ENCODE peak calls at places on chromosomes 4 and X, in four cellular contexts. L is WTC11, T is NCI-H1092, Z is neural progenitor cell. D is an unnamed sample.
A peak's percentile ranks its signal among the peaks of the same experiment; 100 is the strongest.

GRCh38 chr4:16106956-16107355 is 23.1 kb upstream of the PROM1 start:
- DNase-seq in L (no peak), T (no peak), Z (no peak), D (no peak)

GRCh38 chr4:97548943-97549583 is 594.2 kb downstream of the STPG2 start:
- DNase-seq in Z (no peak), T (no peak), L (no peak), D (no peak)

GRCh38 chrX:47562615-47563243 is 1.7 kb downstream of the ARAF start:
- DNase-seq in Z (peak; percentile 37), L (no peak), T (no peak), D (peak; percentile 73)

GRCh38 chrX:31271615-31272471 is 200.0 kb upstream of the FTHL17 start:
- DNase-seq in L (no peak), Z (peak; percentile 9), T (no peak), D (no peak)

GRCh38 chr4:13399257-13399656 is 84.9 kb downstream of the RAB28 start:
- DNase-seq in Z (no peak), L (no peak), T (no peak), D (no peak)

GRCh38 chrX:26032141-26032917 is 105.8 kb upstream of the MAGEB18 start:
- DNase-seq in L (no peak), T (no peak), Z (no peak), D (no peak)

GRCh38 chr4:12716896-12717295 is 767.2 kb downstream of the RAB28 start:
- DNase-seq in T (no peak), Z (no peak), L (no peak), D (no peak)

GRCh38 chrX:20515841-20516461 is 249.2 kb upstream of the RPS6KA3 start:
- DNase-seq in T (no peak), L (no peak), Z (no peak), D (no peak)

GRCh38 chrX:15564981-15565579 is 35.7 kb downstream of the ACE2 start:
- DNase-seq in T (peak; percentile 52), Z (peak; percentile 70), L (peak; percentile 36), D (peak; percentile 70)

GRCh38 chr4:128061566-128062536 is 739 bp downstream of the LARP1B start:
- DNase-seq in Z (peak; percentile 75), L (peak; percentile 67), T (peak; percentile 55), D (peak; percentile 80)

GRCh38 chrX:38431525-38431924 is 79.1 kb downstream of the OTC start:
- DNase-seq in T (no peak), Z (no peak), L (no peak), D (no peak)

GRCh38 chr4:123034023-123034422 is 111.6 kb upstream of the NUDT6 start:
- DNase-seq in T (no peak), L (no peak), Z (no peak), D (no peak)

GRCh38 chrX:39017062-39017461 is 215.8 kb downstream of the MID1IP1 start:
- DNase-seq in T (no peak), L (no peak), Z (no peak), D (no peak)

GRCh38 chr4:28523791-28524190 is 1663.2 kb downstream of the STIM2 start:
- DNase-seq in T (no peak), L (no peak), Z (no peak), D (no peak)

GRCh38 chr4:130393246-130394041 is 1297.5 kb downstream of the C4orf33 start:
- DNase-seq in T (no peak), L (no peak), Z (no peak), D (no peak)

GRCh38 chrX:119880552-119881437 is 9.2 kb downstream of the NDUFA1 start:
- DNase-seq in T (peak; percentile 19), L (no peak), Z (peak; percentile 52), D (peak; percentile 83)

GRCh38 chrX:70774223-70774622 is 134.3 kb downstream of the TEX11 start:
- DNase-seq in Z (no peak), T (no peak), L (no peak), D (no peak)

GRCh38 chr4:169968999-169969398 is 57.2 kb downstream of the MFAP3L start:
- DNase-seq in L (no peak), Z (no peak), T (no peak), D (no peak)

GRCh38 chrX:34918091-34918736 is 24.4 kb upstream of the FAM47B start:
- DNase-seq in L (no peak), Z (no peak), T (no peak), D (no peak)

GRCh38 chr4:52425751-52426326 is 233.3 kb downstream of the USP46 start:
- DNase-seq in T (peak; percentile 56), Z (no peak), L (no peak), D (no peak)

GRCh38 chrX:17377047-17377692 is 2.2 kb downstream of the NHS start:
- DNase-seq in L (peak; percentile 45), Z (peak; percentile 69), T (peak; percentile 62), D (peak; percentile 85)

GRCh38 chr4:189396435-189396834 is 544.2 kb upstream of the FRG1 start:
- DNase-seq in L (no peak), T (no peak), Z (no peak), D (no peak)

GRCh38 chrX:104913348-104913747 is 307.1 kb downstream of the TEX13A start:
- DNase-seq in L (no peak), T (no peak), Z (peak; percentile 69), D (peak; percentile 20)

GRCh38 chrX:7028246-7028645 is 119.3 kb upstream of the STS start:
- DNase-seq in L (no peak), Z (no peak), T (no peak), D (no peak)

GRCh38 chr4:185721190-185721948 is 90.6 kb downstream of the SORBS2 start:
- DNase-seq in T (no peak), L (no peak), Z (no peak), D (no peak)

GRCh38 chr4:41882622-41883347 is 52.4 kb upstream of the TMEM33 start:
- DNase-seq in T (peak; percentile 10), L (peak; percentile 60), Z (peak; percentile 72), D (peak; percentile 60)